ENCODE peak calls at places on chromosomes 16 and 17, in eight cellular contexts. F, X, D, T, S, L, B and K are unnamed samples.
A peak's percentile ranks its signal among the peaks of the same experiment; 100 is the strongest.

GRCh38 chr17:37360632-37361031 is 15.2 kb upstream of the C17orf78 start:
- DNase-seq in X (no peak), L (peak; percentile 56), T (no peak), D (no peak), F (no peak), S (peak; percentile 69), B (no peak), K (peak; percentile 55)

GRCh38 chr17:64240741-64241347 is 22.2 kb downstream of the TEX2 start:
- DNase-seq in T (peak; percentile 84), F (peak; percentile 72), S (no peak), L (peak; percentile 65), D (peak; percentile 94), X (peak; percentile 20), B (peak; percentile 35), K (no peak)

GRCh38 chr16:53745126-53745525 is 41.2 kb downstream of the FTO start:
- DNase-seq in B (no peak), X (peak; percentile 75), S (no peak), F (no peak), D (peak; percentile 84), L (peak; percentile 70), T (no peak), K (peak; percentile 42)

GRCh38 chr17:79835470-79835899 is 3.8 kb downstream of the CBX4 start:
- DNase-seq in X (no peak), T (no peak), B (no peak), D (no peak), S (no peak), L (no peak), F (no peak), K (no peak)

GRCh38 chr17:37642706-37643105 is 540 bp downstream of the DDX52 start:
- DNase-seq in S (peak; percentile 31), X (no peak), L (peak; percentile 50), B (no peak), D (peak; percentile 40), T (no peak), F (no peak), K (peak; percentile 35)

GRCh38 chr17:77963441-77963840 is 4.9 kb downstream of the TNRC6C start:
- DNase-seq in T (no peak), D (peak; percentile 95), L (peak; percentile 59), X (peak; percentile 79), S (no peak), F (peak; percentile 47), B (peak; percentile 35), K (peak; percentile 95)

GRCh38 chr17:83109793-83110645 is 30.6 kb downstream of the METRNL start:
- DNase-seq in T (peak; percentile 98), L (peak; percentile 91), F (peak; percentile 91), D (peak; percentile 97), B (peak; percentile 87), S (peak; percentile 93), X (no peak), K (peak; percentile 73)

GRCh38 chr16:81530296-81530721 is 85.7 kb downstream of the CMIP start:
- DNase-seq in D (peak; percentile 48), S (no peak), B (no peak), T (no peak), F (no peak), X (no peak), L (peak; percentile 97), K (no peak)

GRCh38 chr17:32998111-32998892 is 6.7 kb downstream of the SPACA3 start:
- DNase-seq in D (peak; percentile 49), X (peak; percentile 42), T (peak; percentile 79), S (peak; percentile 69), F (peak; percentile 89), L (peak; percentile 61), B (peak; percentile 87), K (peak; percentile 86)

GRCh38 chr17:67127925-67128324 is 83.6 kb downstream of the CACNG1 start:
- DNase-seq in D (no peak), L (no peak), T (no peak), X (no peak), B (no peak), S (no peak), F (no peak), K (no peak)

GRCh38 chr17:7843536-7844291 is 9.7 kb downstream of the KDM6B start:
- DNase-seq in S (peak; percentile 96), B (peak; percentile 91), F (peak; percentile 87), T (peak; percentile 89), X (peak; percentile 91), L (peak; percentile 87), D (peak; percentile 88), K (peak; percentile 92)

GRCh38 chr17:7844292-7845154 is 10.3 kb upstream of the TMEM88 start:
- DNase-seq in S (peak; percentile 97), D (peak; percentile 94), X (peak; percentile 94), T (peak; percentile 97), L (peak; percentile 94), F (peak; percentile 89), B (peak; percentile 94), K (peak; percentile 95)

GRCh38 chr17:7842380-7842949 is 8.4 kb downstream of the KDM6B start:
- DNase-seq in X (no peak), D (peak; percentile 97), T (peak; percentile 90), S (peak; percentile 90), F (peak; percentile 81), B (peak; percentile 82), L (peak; percentile 95), K (peak; percentile 89)

GRCh38 chr17:7841622-7842379 is 7.8 kb downstream of the KDM6B start:
- DNase-seq in X (peak; percentile 82), B (peak; percentile 92), F (peak; percentile 96), S (peak; percentile 92), D (peak; percentile 91), L (peak; percentile 90), T (peak; percentile 97), K (peak; percentile 94)

GRCh38 chr17:7842950-7843535 is 9.0 kb downstream of the KDM6B start:
- DNase-seq in S (peak; percentile 81), F (peak; percentile 71), T (peak; percentile 88), L (no peak), B (peak; percentile 75), X (peak; percentile 14), D (peak; percentile 93), K (peak; percentile 93)
- H3K4me1 ChIP-seq in S (peaks cover 40% of the 10 kb centered on the region), F (peaks cover 17% of the 10 kb centered on the region), T (peaks cover 37% of the 10 kb centered on the region), L (peaks cover 38% of the 10 kb centered on the region), B (peaks cover 43% of the 10 kb centered on the region), X (peaks cover 26% of the 10 kb centered on the region), D (peaks cover 28% of the 10 kb centered on the region), K (peaks cover 26% of the 10 kb centered on the region)

GRCh38 chr17:6377906-6378305 is 57.0 kb downstream of the AIPL1 start:
- DNase-seq in F (no peak), L (no peak), S (no peak), X (no peak), T (no peak), B (no peak), D (no peak), K (no peak)

GRCh38 chr17:6376901-6377300 is 58.0 kb downstream of the AIPL1 start:
- DNase-seq in X (no peak), D (no peak), B (no peak), T (no peak), F (no peak), L (no peak), S (no peak), K (no peak)

GRCh38 chr17:6374761-6375312 is 60.1 kb downstream of the AIPL1 start:
- DNase-seq in X (no peak), B (no peak), D (peak; percentile 90), S (peak; percentile 66), F (no peak), T (no peak), L (peak; percentile 93), K (peak; percentile 6)

GRCh38 chr17:6374271-6374691 is 60.6 kb downstream of the AIPL1 start:
- DNase-seq in B (no peak), D (peak; percentile 66), F (no peak), X (no peak), T (no peak), L (peak; percentile 95), S (no peak), K (no peak)
- H3K4me3 ChIP-seq in B (no peak overlapping the region), D (no peak overlapping the region), F (no peak overlapping the region), X (no peak overlapping the region), T (no peak overlapping the region), L (peak overlapping the region; percentile 1), S (no peak overlapping the region), K (no peak overlapping the region)

DNA sequence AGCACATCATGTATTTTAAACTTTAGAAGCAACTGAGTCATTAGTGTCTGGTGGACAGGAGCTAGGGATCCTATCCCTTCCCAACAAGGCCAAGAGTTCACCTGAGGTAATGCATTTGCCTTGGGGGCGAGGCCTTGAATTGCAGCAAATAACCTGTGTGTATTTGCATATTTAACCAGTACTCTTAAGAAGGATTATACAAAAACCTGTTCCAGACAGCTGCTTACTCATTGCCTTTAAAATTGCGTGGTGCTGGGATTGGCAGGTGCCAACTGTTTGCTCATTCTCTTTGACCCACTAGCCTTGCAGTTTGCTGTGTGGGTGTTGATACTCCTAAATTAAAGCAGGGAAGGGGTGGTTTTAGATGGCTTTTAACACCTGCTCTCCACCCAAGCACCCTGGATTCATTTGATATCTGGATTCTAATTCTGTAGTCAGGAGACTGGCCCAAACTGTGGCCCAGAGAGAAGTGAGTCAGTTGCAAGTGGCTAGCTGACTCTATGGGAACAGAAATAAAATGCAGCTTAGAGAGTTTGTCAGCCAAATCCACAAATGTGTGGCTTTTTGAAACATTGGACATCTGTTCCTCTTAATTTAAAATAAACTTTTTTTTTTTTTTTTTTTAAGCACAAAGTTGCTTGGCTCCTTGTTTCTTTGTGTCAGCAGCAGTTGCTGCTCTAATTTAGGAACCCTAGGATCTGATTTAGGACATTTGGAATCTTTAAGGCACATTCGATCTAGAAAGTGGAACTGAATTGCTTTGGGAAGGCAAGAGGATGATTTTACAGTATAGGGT is 47.0 kb downstream of the TUBD1 start:
- DNase-seq in S (peak; percentile 99), X (peak; percentile 82), D (peak; percentile 92), L (peak; percentile 96), T (peak; percentile 65), B (peak; percentile 81), F (no peak), K (no peak)
- H3K4me1 ChIP-seq in S (peaks cover 61% of the 10 kb centered on the region), X (peaks cover 42% of the 10 kb centered on the region), D (peaks cover 10% of the 10 kb centered on the region), L (peaks cover 32% of the 10 kb centered on the region), T (peaks cover 33% of the 10 kb centered on the region), B (peaks cover 88% of the 10 kb centered on the region), F (peaks cover 17% of the 10 kb centered on the region), K (peaks cover 12% of the 10 kb centered on the region)

DNA sequence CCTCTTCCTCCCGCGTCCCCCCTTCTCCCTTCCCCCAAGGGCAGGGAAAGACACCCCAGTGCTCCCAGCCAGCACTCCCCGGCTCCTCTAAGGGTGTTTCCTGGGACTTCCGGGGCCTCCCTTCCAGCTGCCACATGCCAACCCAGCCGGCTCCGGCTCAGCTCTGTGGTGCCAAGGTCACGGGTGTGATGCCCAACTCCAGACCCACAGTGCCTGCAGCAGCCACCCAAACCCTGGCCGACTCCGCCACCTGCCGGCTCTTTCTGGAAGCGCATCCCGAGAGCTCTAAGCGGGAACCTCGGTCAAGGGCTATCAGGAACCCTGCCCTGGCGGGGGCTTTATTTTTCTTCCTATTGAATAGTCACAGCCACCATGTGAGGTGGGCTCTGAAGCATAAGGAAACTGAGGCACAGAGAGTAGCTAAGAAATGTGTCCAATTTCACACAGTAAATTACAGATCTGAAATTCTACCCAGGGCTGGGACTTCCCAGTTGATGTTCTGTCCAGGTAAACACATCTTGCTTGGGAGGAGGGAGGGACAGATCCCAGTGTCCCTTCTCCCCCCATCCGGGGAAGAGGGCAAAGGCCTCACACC is 3.3 kb upstream of the PPP1R1B start:
- DNase-seq in F (peak; percentile 84), B (peak; percentile 94), X (no peak), D (peak; percentile 32), T (peak; percentile 89), S (peak; percentile 76), L (peak; percentile 45), K (peak; percentile 82)
- H3K4me3 ChIP-seq in F (no peak overlapping the region), B (no peak overlapping the region), X (no peak overlapping the region), D (no peak overlapping the region), T (no peak overlapping the region), S (no peak overlapping the region), L (no peak overlapping the region), K (no peak overlapping the region)